ENCODE peak calls at places on chromosomes 6 and 20, in nine cellular contexts. X, A, U, O, W, R, D, T and Z are unnamed samples.

GRCh38 chr6:138656278-138656803 is 117.2 kb upstream of the CCDC28A start:
- DNase-seq in X (no peak), A (no peak), U (no peak), O (no peak), W (no peak), R (no peak), D (no peak), T (no peak), Z (no peak)

GRCh38 chr20:45945678-45946148 is 11.2 kb downstream of the PCIF1 start:
- DNase-seq in X (no peak), A (no peak), U (no peak), O (no peak), W (no peak), R (no peak), D (no peak), T (no peak), Z (no peak)

GRCh38 chr20:32906871-32907495 is 48.3 kb downstream of the EFCAB8 start:
- DNase-seq in X (no peak), A (no peak), U (peak; percentile 36), O (no peak), W (no peak), R (no peak), D (no peak), T (no peak), Z (no peak)

GRCh38 chr6:149237464-149237863 is 80.0 kb upstream of the TAB2 start:
- DNase-seq in X (no peak), A (no peak), U (peak; percentile 58), O (no peak), W (no peak), R (no peak), D (no peak), T (no peak), Z (no peak)

GRCh38 chr6:14464049-14464448 is 346.5 kb downstream of the CD83 start:
- DNase-seq in X (no peak), A (no peak), U (peak; percentile 70), O (no peak), W (no peak), R (no peak), D (peak; percentile 48), T (no peak), Z (no peak)

GRCh38 chr20:58212636-58213035 is 15.8 kb downstream of the ANKRD60 start:
- DNase-seq in X (peak; percentile 24), A (no peak), U (no peak), O (no peak), W (no peak), R (no peak), D (no peak), T (peak; percentile 14), Z (no peak)

GRCh38 chr20:48864738-48865318 is 37.0 kb upstream of the PREX1 start:
- DNase-seq in X (no peak), A (no peak), U (no peak), O (no peak), W (no peak), R (no peak), D (no peak), T (no peak), Z (no peak)

GRCh38 chr6:47631248-47632196 is 66.9 kb upstream of the ADGRF4 start:
- DNase-seq in X (no peak), A (no peak), U (peak; percentile 69), O (no peak), W (no peak), R (no peak), D (peak; percentile 70), T (no peak), Z (no peak)

DNA sequence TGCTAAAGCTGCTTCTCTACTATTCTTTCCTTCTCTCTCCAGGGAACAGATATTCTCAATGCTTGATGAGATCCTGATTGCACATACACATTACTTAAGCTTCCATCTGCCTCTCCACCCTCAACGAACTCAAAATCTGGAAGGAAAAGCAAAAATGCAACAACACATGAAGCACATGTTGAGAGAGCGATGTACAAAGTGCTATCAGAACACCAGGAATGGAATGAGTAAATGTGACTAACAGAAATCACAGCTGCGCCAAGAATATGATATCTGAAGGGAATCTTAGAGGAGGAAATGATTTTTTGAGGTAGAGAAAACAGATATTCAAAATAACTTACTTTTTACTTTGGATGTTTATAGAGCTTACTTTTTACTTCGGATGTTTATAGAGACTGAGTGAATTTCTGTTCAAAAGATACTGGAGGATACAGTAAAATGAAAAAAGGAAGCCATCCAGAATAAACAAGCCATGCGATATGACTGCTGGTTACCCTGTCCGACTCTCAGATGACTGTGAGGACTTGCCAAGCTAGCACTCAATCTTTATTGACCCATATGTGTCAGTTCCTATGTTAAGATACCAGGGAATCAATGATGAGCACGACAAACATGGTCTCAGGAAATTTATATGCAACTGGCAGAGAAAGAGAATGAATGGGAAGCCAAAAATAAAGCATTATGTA is 101.9 kb downstream of the SMLR1 start:
- DNase-seq in X (no peak), A (no peak), U (no peak), O (no peak), W (no peak), R (no peak), D (peak; percentile 73), T (no peak), Z (no peak)
- H3K27ac ChIP-seq in X (no peak overlapping the region), A (no peak overlapping the region), U (no peak overlapping the region), O (no peak overlapping the region), W (peak overlapping the region; percentile 59), R (no peak overlapping the region), D (no peak overlapping the region), T (no peak overlapping the region), Z (peak overlapping the region; percentile 47)

DNA sequence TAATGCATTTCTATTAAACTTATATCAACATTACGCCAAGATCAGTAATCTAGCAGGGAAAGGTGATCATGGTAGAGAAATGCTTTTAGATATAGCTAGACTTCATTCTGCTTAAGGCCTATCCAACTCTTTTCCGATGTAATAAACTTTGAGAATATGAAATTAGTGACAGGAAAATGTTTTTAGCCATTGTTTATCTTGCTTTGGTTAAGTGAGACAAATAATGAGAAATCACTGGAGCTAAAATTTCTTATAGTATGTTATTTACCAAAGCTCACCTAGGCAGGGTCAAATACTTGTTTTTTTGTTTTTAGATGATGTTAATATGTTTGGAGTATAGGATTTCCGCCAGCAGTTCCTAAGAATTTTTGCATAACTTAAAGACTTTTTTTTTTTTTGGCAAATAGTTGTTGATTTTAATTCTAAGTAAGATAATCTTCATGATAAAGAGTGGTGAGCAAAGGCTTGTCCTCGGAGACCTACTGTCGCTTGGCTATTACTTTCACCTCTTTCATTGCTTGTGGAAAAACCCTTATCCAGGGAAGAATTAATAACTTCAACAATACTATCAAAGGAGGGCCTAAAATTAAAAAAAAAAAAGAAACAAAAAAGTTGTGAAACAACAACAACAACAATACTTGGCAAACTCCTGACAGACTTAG is 98.3 kb downstream of the SOX4 start:
- DNase-seq in X (no peak), A (no peak), U (no peak), O (no peak), W (no peak), R (no peak), D (no peak), T (no peak), Z (no peak)
- H3K27ac ChIP-seq in X (no peak overlapping the region), A (no peak overlapping the region), U (no peak overlapping the region), O (no peak overlapping the region), W (no peak overlapping the region), R (no peak overlapping the region), D (no peak overlapping the region), T (no peak overlapping the region), Z (no peak overlapping the region)

GRCh38 chr20:9250511-9250910 is 181.6 kb downstream of the PLCB4 start:
- DNase-seq in X (no peak), A (no peak), U (no peak), O (no peak), W (no peak), R (no peak), D (no peak), T (no peak), Z (no peak)

GRCh38 chr20:9258891-9259290 is 190.0 kb downstream of the PLCB4 start:
- DNase-seq in X (no peak), A (no peak), U (no peak), O (no peak), W (no peak), R (no peak), D (no peak), T (no peak), Z (no peak)

GRCh38 chr20:9255171-9255570 is 186.3 kb downstream of the PLCB4 start:
- DNase-seq in X (no peak), A (no peak), U (no peak), O (no peak), W (no peak), R (no peak), D (no peak), T (no peak), Z (no peak)

GRCh38 chr20:9256359-9256758 is 187.5 kb downstream of the PLCB4 start:
- DNase-seq in X (no peak), A (no peak), U (no peak), O (no peak), W (no peak), R (no peak), D (no peak), T (no peak), Z (no peak)

DNA sequence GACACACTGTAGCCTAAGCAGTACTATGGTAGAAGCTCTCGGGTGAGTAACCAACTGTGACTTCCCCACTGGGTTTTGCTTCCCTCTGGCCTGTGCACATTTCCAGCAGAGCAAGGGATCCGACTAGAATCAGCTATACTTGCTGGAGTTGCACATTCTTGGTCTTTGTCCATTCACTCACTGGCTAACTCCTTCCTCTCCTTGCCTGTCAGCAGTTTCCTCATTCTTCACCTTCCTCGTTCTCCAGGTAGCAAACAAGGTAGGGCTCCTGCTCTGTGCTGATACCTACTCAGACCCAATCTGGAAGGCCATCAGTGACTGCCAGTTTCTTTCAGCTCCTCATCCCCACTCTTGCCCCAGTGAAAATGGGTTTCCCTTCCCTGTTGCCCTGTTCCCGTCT is 184.3 kb downstream of the PLCB4 start:
- DNase-seq in X (no peak), A (no peak), U (no peak), O (no peak), W (no peak), R (no peak), D (no peak), T (no peak), Z (no peak)
- H3K27ac ChIP-seq in X (no peak overlapping the region), A (no peak overlapping the region), U (no peak overlapping the region), O (no peak overlapping the region), W (no peak overlapping the region), R (no peak overlapping the region), D (no peak overlapping the region), T (no peak overlapping the region), Z (no peak overlapping the region)

GRCh38 chr20:53960586-53961386 is 109.6 kb downstream of the BCAS1 start:
- DNase-seq in X (no peak), A (no peak), U (no peak), O (no peak), W (no peak), R (no peak), D (no peak), T (no peak), Z (no peak)

GRCh38 chr20:53963670-53964466 is 106.5 kb downstream of the BCAS1 start:
- DNase-seq in X (no peak), A (no peak), U (no peak), O (no peak), W (no peak), R (no peak), D (no peak), T (no peak), Z (no peak)

GRCh38 chr20:53962388-53962787 is 108.0 kb downstream of the BCAS1 start:
- DNase-seq in X (no peak), A (no peak), U (no peak), O (no peak), W (no peak), R (no peak), D (no peak), T (no peak), Z (no peak)

GRCh38 chr20:53959849-53960585 is 110.4 kb downstream of the BCAS1 start:
- DNase-seq in X (no peak), A (no peak), U (no peak), O (no peak), W (peak; percentile 20), R (no peak), D (peak; percentile 50), T (no peak), Z (no peak)

DNA sequence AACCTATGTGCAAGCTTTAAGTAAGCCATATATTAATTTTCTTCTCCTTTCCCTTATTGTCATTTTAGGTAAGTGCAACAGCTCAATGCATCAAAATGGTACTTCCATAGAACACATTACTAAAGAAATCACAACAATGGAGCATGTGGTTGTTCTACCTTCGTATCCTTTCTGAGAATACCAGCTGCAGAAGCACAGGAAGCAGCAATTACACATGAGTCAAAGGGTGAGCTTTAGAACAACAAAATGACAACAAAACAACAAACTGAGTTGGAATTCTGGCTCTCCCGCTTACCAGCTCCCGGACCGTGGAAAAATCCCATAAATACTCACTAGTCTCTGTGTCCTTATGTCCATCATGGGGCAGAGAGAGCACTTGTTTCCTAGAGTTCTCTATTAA is 108.9 kb downstream of the BCAS1 start:
- DNase-seq in X (no peak), A (no peak), U (no peak), O (no peak), W (no peak), R (no peak), D (no peak), T (no peak), Z (no peak)
- H3K27ac ChIP-seq in X (no peak overlapping the region), A (no peak overlapping the region), U (no peak overlapping the region), O (no peak overlapping the region), W (no peak overlapping the region), R (no peak overlapping the region), D (no peak overlapping the region), T (no peak overlapping the region), Z (no peak overlapping the region)